ENCODE peak calls at places on chromosomes 7 and 10, in seven cellular contexts. U, W, H, P, Z, C and J are unnamed samples.
A peak's percentile ranks its signal among the peaks of the same experiment; 100 is the strongest.

GRCh38 chr7:27634892-27635538 is 27.7 kb downstream of the HIBADH start:
- DNase-seq in U (no peak), W (no peak), H (no peak), P (no peak), Z (peak; percentile 61), C (no peak), J (peak; percentile 2)

GRCh38 chr7:102450242-102450641 is 14.4 kb downstream of the ALKBH4 start:
- DNase-seq in U (no peak), W (no peak), H (peak; percentile 42), P (no peak), Z (no peak), C (no peak), J (no peak)

GRCh38 chr7:75943864-75944263 is 28.9 kb downstream of the POR start:
- DNase-seq in U (peak; percentile 81), W (no peak), H (no peak), P (no peak), Z (no peak), C (peak; percentile 35), J (no peak)

GRCh38 chr10:96092999-96093767 is 36.9 kb upstream of the ZNF518A start:
- DNase-seq in U (no peak), W (no peak), H (no peak), P (no peak), Z (no peak), C (no peak), J (no peak)

GRCh38 chr7:157936976-157937375 is 600.2 kb downstream of the DNAJB6 start:
- DNase-seq in U (no peak), W (no peak), H (no peak), P (no peak), Z (no peak), C (no peak), J (no peak)

GRCh38 chr10:32985341-32985764 is 27.3 kb upstream of the ITGB1 start:
- DNase-seq in U (no peak), W (no peak), H (no peak), P (no peak), Z (no peak), C (no peak), J (no peak)

GRCh38 chr10:133276435-133277201 is at the start of gene ADAM8:
- DNase-seq in U (peak; percentile 59), W (peak; percentile 48), H (peak; percentile 80), P (no peak), Z (no peak), C (no peak), J (no peak)

GRCh38 chr10:119305860-119306513 is 98.6 kb downstream of the GRK5 start:
- DNase-seq in U (peak; percentile 98), W (no peak), H (peak; percentile 82), P (no peak), Z (peak; percentile 82), C (peak; percentile 99), J (no peak)

GRCh38 chr10:44292390-44293002 is 92.4 kb downstream of the CXCL12 start:
- DNase-seq in U (no peak), W (no peak), H (no peak), P (no peak), Z (no peak), C (no peak), J (no peak)